ENCODE peak calls at places on chromosomes 16 and 17, in nine cellular contexts. U is HFFc6, Z is SK-N-SH, N is HCT116, I is body of pancreas, K is breast epithelium, G is A549, F is HL-60, Y is esophagus squamous epithelium. D is an unnamed sample.

GRCh38 chr17:51060396-51060795 is 60.3 kb downstream of the SPAG9 start:
- DNase-seq in U (no peak), F (no peak), Z (no peak), K (no peak), G (no peak), I (no peak), Y (no peak), N (no peak), D (no peak)

GRCh38 chr16:28202147-28202746 is 9.5 kb downstream of the XPO6 start:
- DNase-seq in Z (no peak), K (no peak), N (no peak), U (no peak), Y (no peak), G (peak; percentile 29), I (no peak), F (peak; percentile 23), D (no peak)

GRCh38 chr16:4925791-4926190 is 11.2 kb downstream of the PPL start:
- DNase-seq in K (no peak), N (no peak), Y (no peak), U (no peak), I (no peak), G (no peak), Z (no peak), F (no peak), D (no peak)

GRCh38 chr17:47315451-47316266 is 8.1 kb upstream of the EFCAB13 start:
- DNase-seq in U (peak; percentile 82), N (peak; percentile 74), Y (no peak), K (no peak), Z (peak; percentile 80), F (peak; percentile 39), G (peak; percentile 78), I (no peak), D (peak; percentile 52)

GRCh38 chr16:69771651-69771967 is 9.5 kb downstream of the WWP2 start:
- DNase-seq in G (no peak), Z (no peak), F (no peak), Y (no peak), N (no peak), K (no peak), U (no peak), I (no peak), D (no peak)

GRCh38 chr16:67654069-67654911 is 5.8 kb downstream of the ACD start:
- DNase-seq in F (no peak), I (no peak), N (no peak), K (no peak), G (no peak), U (no peak), Z (no peak), Y (no peak), D (no peak)

GRCh38 chr17:2621241-2621640 is 27.8 kb downstream of the PAFAH1B1 start:
- DNase-seq in G (no peak), F (no peak), U (no peak), K (no peak), Z (no peak), I (no peak), Y (no peak), N (no peak), D (no peak)

GRCh38 chr16:53129281-53130192 is 74.7 kb downstream of the CHD9 start:
- DNase-seq in G (no peak), Z (peak; percentile 12), F (no peak), U (peak; percentile 21), K (peak; percentile 21), N (no peak), I (no peak), Y (no peak), D (no peak)

GRCh38 chr16:57462978-57463362 is 491 bp downstream of the POLR2C start:
- DNase-seq in K (no peak), Y (no peak), F (no peak), U (no peak), N (no peak), G (no peak), Z (peak; percentile 55), I (no peak), D (peak; percentile 80)

GRCh38 chr16:68499011-68499410 is 40.1 kb upstream of the ZFP90 start:
- DNase-seq in U (no peak), K (peak; percentile 31), Z (peak; percentile 55), N (no peak), I (no peak), Y (no peak), F (peak; percentile 54), G (no peak), D (no peak)

GRCh38 chr17:67570797-67571196 is 146.9 kb upstream of the NOL11 start:
- DNase-seq in U (no peak), Y (no peak), F (no peak), N (no peak), K (no peak), Z (no peak), I (no peak), G (no peak), D (no peak)

GRCh38 chr17:56737741-56738161 is 96.0 kb downstream of the C17orf67 start:
- DNase-seq in K (peak; percentile 47), N (no peak), I (no peak), F (peak; percentile 9), Y (no peak), U (no peak), Z (no peak), G (no peak), D (no peak)

GRCh38 chr17:31374083-31374447 is 17.4 kb upstream of the RAB11FIP4 start:
- DNase-seq in G (no peak), K (no peak), Y (no peak), N (no peak), U (no peak), F (peak; percentile 76), I (no peak), Z (no peak), D (no peak)

GRCh38 chr16:73052441-73053030 is 4.6 kb upstream of the ZFHX3 start:
- DNase-seq in K (no peak), I (no peak), Z (no peak), G (no peak), U (no peak), F (no peak), Y (no peak), N (no peak), D (no peak)

GRCh38 chr16:74064120-74064735 is 232.4 kb upstream of the PSMD7 start:
- DNase-seq in F (no peak), Z (peak; percentile 55), I (no peak), K (no peak), U (no peak), N (no peak), G (no peak), Y (no peak), D (no peak)

GRCh38 chr17:59483860-59484259 is 81.5 kb upstream of the DHX40 start:
- DNase-seq in I (no peak), Z (no peak), Y (no peak), U (no peak), F (no peak), N (no peak), K (no peak), G (no peak), D (no peak)

GRCh38 chr16:1788708-1789100 is 4.8 kb downstream of the IGFALS start:
- DNase-seq in I (peak; percentile 14), N (no peak), G (no peak), U (no peak), K (peak; percentile 83), Y (no peak), Z (no peak), F (no peak), D (no peak)

GRCh38 chr17:30920683-30921543 is 832 bp upstream of the ADAP2 start:
- DNase-seq in I (no peak), N (no peak), F (no peak), G (no peak), Z (no peak), Y (no peak), K (no peak), U (no peak), D (peak; percentile 65)

GRCh38 chr17:47879028-47879585 is 16.9 kb upstream of the SP2 start:
- DNase-seq in Z (no peak), F (no peak), Y (no peak), K (no peak), U (peak; percentile 53), N (no peak), I (no peak), G (no peak), D (no peak)

GRCh38 chr17:42670199-42670924 is 6.4 kb downstream of the PLEKHH3 start:
- DNase-seq in U (no peak), K (no peak), I (no peak), Z (peak; percentile 58), G (no peak), F (peak; percentile 30), N (no peak), Y (no peak), D (no peak)
- TF ChIP-seq CTCF in U (no peak), K (no peak), I (no peak), Z (no peak), G (no peak), F (no peak), N (no peak), Y (no peak), D (no peak)

GRCh38 chr17:80124351-80124981 is 22.5 kb downstream of the EIF4A3 start:
- DNase-seq in K (peak; percentile 97), G (peak; percentile 53), Y (no peak), Z (peak; percentile 42), N (peak; percentile 29), I (no peak), U (no peak), F (no peak), D (no peak)
- TF ChIP-seq CTCF in K (no peak), G (peak; percentile 36), Y (peak; percentile 40), Z (peak; percentile 42), N (peak; percentile 75), I (peak; percentile 45), U (peak; percentile 64), F (peak; percentile 39), D (no peak)

DNA sequence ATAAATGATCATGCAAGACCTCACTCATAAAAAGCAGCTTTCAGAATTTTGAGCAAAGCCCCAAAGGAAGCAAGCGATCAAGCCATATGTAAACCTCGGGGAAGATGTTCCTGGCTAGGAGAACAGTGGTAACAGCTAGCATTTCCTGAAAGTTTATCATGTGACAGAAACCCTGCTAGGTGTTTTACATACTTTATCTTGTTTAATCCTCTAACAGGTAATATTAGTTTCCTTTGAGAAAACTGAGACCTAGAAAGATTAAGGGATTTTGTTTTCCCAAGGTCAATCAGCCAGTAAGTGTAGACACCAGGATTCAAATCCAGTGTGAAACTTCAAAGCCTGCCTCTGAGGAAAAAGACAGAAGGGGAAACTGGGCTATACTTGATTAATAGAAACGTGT is 362.4 kb upstream of the MAF start:
- DNase-seq in K (no peak), U (no peak), Y (no peak), I (no peak), F (no peak), N (no peak), Z (no peak), G (no peak), D (no peak)
- TF ChIP-seq CTCF in K (no peak), U (no peak), Y (no peak), I (no peak), F (no peak), N (no peak), Z (no peak), G (no peak), D (no peak)

GRCh38 chr16:55043499-55043898 is 112.8 kb downstream of the IRX5 start:
- DNase-seq in G (no peak), K (no peak), N (no peak), I (no peak), U (no peak), F (no peak), Y (no peak), Z (no peak), D (no peak)
- TF ChIP-seq CTCF in G (no peak), K (no peak), N (peak; percentile 19), I (no peak), U (no peak), F (no peak), Y (no peak), Z (no peak), D (no peak)

D was measured in lower leg skin.